ENCODE peak calls at places on chromosomes 13 and 19, in six cellular contexts. X, K, V, A, J and B are unnamed samples.

GRCh38 chr19:18508585-18508984 is 13.3 kb downstream of the ELL start:
- DNase-seq in A (no peak), X (no peak), K (no peak), J (no peak), V (no peak), B (no peak)

GRCh38 chr13:99087130-99087953 is 109.5 kb upstream of the DOCK9 start:
- DNase-seq in X (peak), K (peak), V (no peak), J (peak), A (peak), B (peak)

GRCh38 chr19:46218160-46218559 is 11.4 kb upstream of the IGFL1 start:
- DNase-seq in K (peak), V (no peak), X (no peak), J (no peak), A (peak), B (no peak)

GRCh38 chr13:101346942-101347728 is 69.2 kb downstream of the NALCN start:
- DNase-seq in A (no peak), X (no peak), V (peak), J (no peak), K (no peak), B (no peak)

GRCh38 chr13:43983373-43983772 is 103.7 kb downstream of the LACC1 start:
- DNase-seq in V (no peak), A (no peak), K (no peak), X (no peak), J (no peak), B (no peak)

GRCh38 chr19:39599116-39599515 is 3.2 kb upstream of the LGALS13 start:
- DNase-seq in K (peak), A (no peak), V (peak), J (no peak), X (no peak), B (no peak)

GRCh38 chr13:113882266-113882627 is 18.4 kb upstream of the GAS6 start:
- DNase-seq in A (no peak), X (no peak), J (peak), V (no peak), K (no peak), B (peak)

GRCh38 chr13:46796515-46797467 is at the start of gene ESD:
- DNase-seq in X (peak), J (peak), V (peak), K (peak), A (peak), B (peak)

GRCh38 chr13:52599037-52599852 is 43.0 kb upstream of the HNRNPA1L2 start:
- DNase-seq in V (no peak), A (no peak), X (no peak), K (no peak), J (no peak), B (no peak)

GRCh38 chr19:11261902-11262839 is at the start of gene DOCK6:
- DNase-seq in A (no peak), X (no peak), K (peak), V (no peak), J (no peak), B (no peak)

GRCh38 chr19:38655148-38655824 is 7.8 kb downstream of the ACTN4 start:
- DNase-seq in A (no peak), V (no peak), X (no peak), J (no peak), K (no peak), B (no peak)

GRCh38 chr13:24165746-24166145 is 5.2 kb downstream of the SPATA13 start:
- DNase-seq in A (no peak), K (no peak), V (peak), J (no peak), X (no peak), B (no peak)

GRCh38 chr13:110154370-110155031 is 152.5 kb downstream of the COL4A1 start:
- DNase-seq in J (no peak), X (no peak), V (no peak), A (no peak), K (no peak), B (no peak)

GRCh38 chr19:14181906-14182305 is 24.1 kb downstream of the ADGRL1 start:
- DNase-seq in A (no peak), X (no peak), K (no peak), J (no peak), V (no peak), B (no peak)

GRCh38 chr13:110216403-110217041 is 90.4 kb downstream of the COL4A1 start:
- DNase-seq in K (no peak), X (no peak), J (no peak), A (no peak), V (peak), B (no peak)

GRCh38 chr19:48624067-48624594 is 4.8 kb downstream of the SPHK2 start:
- DNase-seq in A (peak), V (peak), X (peak), J (peak), K (peak), B (peak)

GRCh38 chr13:114145722-114146121 is 13.3 kb upstream of the RASA3 start:
- DNase-seq in V (no peak), X (no peak), J (no peak), A (no peak), K (no peak), B (no peak)

GRCh38 chr13:111344471-111345191 is 24.2 kb downstream of the TEX29 start:
- DNase-seq in K (peak), X (no peak), V (peak), J (peak), A (no peak), B (peak)

GRCh38 chr19:11699931-11700794 is 38.6 kb downstream of the ZNF823 start:
- DNase-seq in K (peak), X (no peak), V (no peak), J (no peak), A (no peak), B (no peak)

GRCh38 chr19:12543855-12544254 is 7.4 kb downstream of the ZNF564 start:
- DNase-seq in A (no peak), X (no peak), V (no peak), K (no peak), J (no peak), B (no peak)

GRCh38 chr13:44237276-44237767 is 136.3 kb upstream of the SERP2 start:
- DNase-seq in V (peak), J (peak), A (no peak), X (no peak), K (no peak), B (no peak)

GRCh38 chr13:23715762-23716235 is 145.6 kb downstream of the TNFRSF19 start:
- DNase-seq in K (no peak), J (no peak), V (no peak), X (peak), A (no peak), B (no peak)

GRCh38 chr13:67971291-67971690 is 741.2 kb upstream of the PCDH9 start:
- DNase-seq in X (no peak), K (no peak), J (no peak), A (no peak), V (no peak), B (no peak)

GRCh38 chr19:35079826-35080225 is 35.8 kb upstream of the FXYD3 start:
- DNase-seq in K (no peak), X (no peak), J (no peak), A (no peak), V (no peak), B (no peak)

GRCh38 chr13:59843040-59843439 is 320.7 kb downstream of the DIAPH3 start:
- DNase-seq in V (no peak), K (no peak), A (no peak), J (no peak), X (no peak), B (no peak)

GRCh38 chr13:73714522-73714921 is 419.7 kb downstream of the KLF12 start:
- DNase-seq in A (no peak), J (no peak), X (no peak), K (no peak), V (no peak), B (no peak)

GRCh38 chr13:109741966-109742365 is 44.4 kb downstream of the IRS2 start:
- DNase-seq in K (no peak), A (no peak), J (no peak), X (no peak), V (no peak), B (no peak)

GRCh38 chr19:43731346-43731745 is 15.5 kb downstream of the IRGC start:
- DNase-seq in K (no peak), J (no peak), A (no peak), X (no peak), V (no peak), B (no peak)

GRCh38 chr19:3224346-3225325 is at the start of gene CELF5:
- DNase-seq in J (no peak), A (peak), X (no peak), V (no peak), K (peak), B (no peak)